ENCODE peak calls at places on chromosomes 2 and 18, in nine cellular contexts. F is NCI-H2171 treated with DMSO at 0.1 percent for 48 hours; U is M059J; L is CD8-positive, alpha-beta memory T cell; N is skeletal muscle cell; K is NT2/D1; G is HEK293T; I is fibroblast of lung; X is spleen. B is an unnamed sample.

GRCh38 chr2:20509766-20510490 is 63.1 kb downstream of the RHOB start:
- DNase-seq in F (peak), U (peak), L (no peak), N (no peak), K (peak), G (peak), I (no peak), X (no peak), B (no peak)

GRCh38 chr2:235639387-235639786 is 145.5 kb downstream of the AGAP1 start:
- DNase-seq in F (no peak), U (peak), L (no peak), N (peak), K (no peak), G (peak), I (peak), X (no peak), B (no peak)

GRCh38 chr2:96819101-96819875 is 3.2 kb downstream of the CNNM3 start:
- DNase-seq in F (no peak), U (no peak), L (no peak), N (no peak), K (no peak), G (no peak), I (no peak), X (peak), B (no peak)

GRCh38 chr2:175154670-175155082 is 13.3 kb downstream of the ATF2 start:
- DNase-seq in F (no peak), U (peak), L (no peak), N (peak), K (no peak), G (no peak), I (peak), X (no peak), B (no peak)

GRCh38 chr2:85907671-85908157 is 18.9 kb upstream of the ST3GAL5 start:
- DNase-seq in F (no peak), U (peak), L (no peak), N (no peak), K (no peak), G (no peak), I (peak), X (no peak), B (no peak)

GRCh38 chr2:141601511-141602152 is 529.2 kb downstream of the LRP1B start:
- DNase-seq in F (no peak), U (no peak), L (no peak), N (no peak), K (no peak), G (no peak), I (no peak), X (no peak), B (no peak)

GRCh38 chr2:240143801-240144648 is 3.6 kb upstream of the OTOS start:
- DNase-seq in F (peak), U (peak), L (peak), N (no peak), K (peak), G (peak), I (peak), X (peak), B (peak)

GRCh38 chr18:75679347-75679746 is 251.8 kb upstream of the SMIM21 start:
- DNase-seq in F (no peak), U (no peak), L (no peak), N (peak), K (no peak), G (no peak), I (no peak), X (no peak), B (no peak)

GRCh38 chr2:56127773-56128170 is 56.0 kb upstream of the CCDC85A start:
- DNase-seq in F (no peak), U (no peak), L (no peak), N (no peak), K (no peak), G (no peak), I (no peak), X (no peak), B (no peak)

GRCh38 chr2:61928816-61929471 is 23.5 kb downstream of the COMMD1 start:
- DNase-seq in F (no peak), U (peak), L (no peak), N (no peak), K (no peak), G (no peak), I (no peak), X (no peak), B (no peak)

GRCh38 chr18:21853972-21854563 is 113.5 kb downstream of the MIB1 start:
- DNase-seq in F (no peak), U (no peak), L (no peak), N (no peak), K (no peak), G (no peak), I (peak), X (no peak), B (no peak)

GRCh38 chr18:9734189-9734588 is 26.1 kb downstream of the RAB31 start:
- DNase-seq in F (no peak), U (no peak), L (no peak), N (no peak), K (no peak), G (no peak), I (no peak), X (no peak), B (no peak)

GRCh38 chr2:220076734-220077133 is 449.3 kb downstream of the SLC4A3 start:
- DNase-seq in F (no peak), U (peak), L (no peak), N (peak), K (no peak), G (peak), I (peak), X (no peak), B (no peak)

B was measured in stimulated activated naive B cell treated with anti-CD40 and anti-IgM and Interleukin-4, amounts not matched to agents 10 μg/mL and 1 μg/mL and 100 μg/mL, for 72 hours.